ENCODE peak calls at places on chromosomes 3 and 15, in seven cellular contexts. N is spleen, O is endodermal cell, H is brain microvascular endothelial cell, J is left ventricle myocardium inferior, W is lower leg skin, G is astrocyte of the spinal cord. Q is an unnamed sample.

GRCh38 chr3:141738636-141739363 is 702 bp downstream of the RNF7 start:
- DNase-seq in J (no peak), W (no peak), G (peak), N (no peak), O (no peak), H (peak), Q (peak)

GRCh38 chr15:99706557-99707303 is 26.5 kb downstream of the LYSMD4 start:
- DNase-seq in W (no peak), H (no peak), J (no peak), G (no peak), N (no peak), O (no peak), Q (no peak)

GRCh38 chr3:46233194-46233593 is 9.1 kb upstream of the CCR3 start:
- DNase-seq in O (no peak), N (no peak), H (no peak), W (no peak), G (no peak), J (no peak), Q (no peak)

GRCh38 chr3:13023251-13024055 is 49.8 kb downstream of the IQSEC1 start:
- DNase-seq in H (no peak), W (no peak), N (peak), G (no peak), J (peak), O (no peak), Q (peak)

GRCh38 chr3:73419179-73419803 is 205.4 kb downstream of the PDZRN3 start:
- DNase-seq in H (no peak), N (no peak), W (no peak), O (peak), J (no peak), G (peak), Q (no peak)

GRCh38 chr3:126493731-126494130 is 18.0 kb upstream of the ZXDC start:
- DNase-seq in G (peak), J (no peak), N (peak), O (no peak), W (no peak), H (no peak), Q (no peak)

GRCh38 chr15:81341351-81341750 is 17.4 kb upstream of the STARD5 start:
- DNase-seq in G (no peak), H (no peak), O (no peak), N (no peak), J (no peak), W (no peak), Q (no peak)

GRCh38 chr15:89767411-89767915 is 8.7 kb upstream of the MESP2 start:
- DNase-seq in O (peak), G (no peak), N (peak), J (no peak), H (no peak), W (no peak), Q (no peak)

GRCh38 chr15:31078461-31078860 is 23.1 kb downstream of the TRPM1 start:
- DNase-seq in N (no peak), G (no peak), H (no peak), W (no peak), O (peak), J (no peak), Q (no peak)

DNA sequence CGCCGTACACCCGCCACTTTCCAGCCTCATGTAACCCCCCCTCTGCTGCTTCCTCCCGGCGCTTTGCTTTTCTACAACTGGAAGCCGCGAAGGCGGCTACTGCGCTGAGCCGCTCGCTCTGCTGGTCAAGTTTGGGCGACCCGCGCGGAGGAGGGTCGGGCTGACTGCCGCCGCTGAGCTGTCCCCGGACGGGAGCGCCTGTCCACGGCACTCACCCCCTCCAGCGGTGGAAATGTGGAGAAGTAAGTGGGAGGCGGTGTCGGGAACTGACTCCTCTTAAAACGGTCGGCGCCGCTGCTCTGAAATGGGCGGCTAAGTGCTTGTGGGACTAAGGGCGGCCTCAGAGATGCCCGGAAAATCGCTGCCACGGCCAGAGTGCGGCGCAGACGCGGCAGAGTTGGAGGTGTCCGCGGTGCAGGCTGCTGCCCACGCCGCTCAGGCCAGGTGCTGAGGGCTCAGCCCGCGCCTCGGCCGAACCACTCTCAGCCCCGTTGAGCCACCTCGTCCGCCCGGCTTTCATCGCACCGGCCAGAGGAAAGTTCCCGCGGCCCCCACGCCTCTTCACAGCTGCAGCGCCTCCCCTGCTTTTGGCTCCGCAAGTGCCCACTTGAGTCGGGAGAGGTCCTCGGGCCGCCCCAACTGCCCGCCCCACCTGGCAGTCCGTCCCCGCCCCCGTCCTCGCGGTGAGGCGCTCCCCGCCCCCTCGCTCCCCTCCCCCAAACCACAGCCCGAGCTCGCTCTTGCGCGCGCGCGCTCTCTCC is 394 bp upstream of the EPHA6 start:
- DNase-seq in N (peak), O (peak), W (no peak), H (peak), G (peak), J (peak), Q (peak)
- TF ChIP-seq CTCF in N (no peak), O (peak), W (no peak), H (peak), G (peak), J (no peak), Q (no peak)

GRCh38 chr15:101215681-101216080 is 36.2 kb downstream of the CHSY1 start:
- DNase-seq in H (no peak), N (no peak), O (no peak), W (no peak), J (no peak), G (no peak), Q (no peak)
- TF ChIP-seq CTCF in H (no peak), N (no peak), O (no peak), W (no peak), J (no peak), G (no peak), Q (no peak)

DNA sequence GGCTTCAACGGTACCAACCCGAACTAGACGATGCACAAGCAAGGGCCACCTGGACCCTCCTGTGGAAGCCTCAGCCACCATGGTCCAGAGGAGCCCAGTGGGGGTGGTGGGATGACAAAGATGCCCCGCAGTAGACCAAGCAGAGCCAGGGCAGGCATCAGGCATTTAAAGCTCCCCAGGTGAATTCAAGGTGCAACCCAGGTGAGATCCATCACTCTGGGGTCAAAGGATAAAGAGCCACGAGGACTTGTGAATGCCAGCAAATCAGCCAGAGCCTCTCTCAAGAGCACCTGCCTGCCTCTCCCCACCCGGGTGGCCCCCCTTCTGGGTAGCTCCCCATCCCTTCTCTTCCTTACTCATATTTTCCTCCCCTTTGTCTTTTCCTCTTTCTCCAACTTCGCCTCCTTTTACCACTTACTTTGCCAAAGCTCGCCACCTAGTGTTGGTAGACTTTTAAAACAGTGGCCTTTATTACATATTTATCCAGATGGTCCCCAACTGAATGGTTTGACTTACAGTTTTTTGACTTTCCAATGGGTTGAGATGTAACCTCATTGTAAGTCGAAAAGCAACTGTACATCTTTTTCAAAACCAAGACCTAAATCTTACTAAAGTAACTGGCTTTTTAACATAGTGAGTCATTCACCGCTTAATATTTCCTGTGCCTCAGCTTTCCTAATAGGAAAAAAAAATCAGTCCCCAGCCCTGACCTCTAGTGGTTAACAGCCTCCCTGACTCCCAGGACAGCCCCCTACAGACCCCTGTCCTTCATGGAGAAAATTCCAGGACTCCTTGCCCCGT is 18.8 kb downstream of the PLA2G4F start:
- DNase-seq in H (peak), J (no peak), N (peak), O (peak), W (peak), G (peak), Q (peak)
- TF ChIP-seq CTCF in H (peak), J (peak), N (peak), O (peak), W (no peak), G (peak), Q (peak)

DNA sequence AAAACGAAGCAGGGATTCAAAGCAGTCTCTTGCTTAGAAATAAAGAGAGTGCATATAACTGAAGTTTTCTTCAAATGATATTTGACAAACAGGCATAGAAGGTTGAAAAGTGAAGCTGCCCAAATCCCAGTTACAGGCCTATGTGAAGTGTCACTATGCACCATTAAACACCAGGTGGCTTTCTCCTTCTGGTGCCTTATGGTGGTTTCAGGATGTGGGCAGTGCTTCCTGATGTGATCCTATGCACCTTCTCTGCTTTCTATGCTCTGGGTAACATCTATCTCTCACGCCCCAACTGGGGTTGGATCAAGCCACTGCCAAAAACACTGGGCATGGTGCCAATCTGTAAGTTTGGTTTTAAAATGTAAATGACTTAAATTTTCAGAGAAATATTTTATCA is 744.7 kb downstream of the TUSC7 start:
- DNase-seq in N (no peak), H (no peak), O (peak), G (no peak), W (no peak), J (no peak), Q (no peak)
- TF ChIP-seq CTCF in N (no peak), H (no peak), O (peak), G (no peak), W (no peak), J (no peak), Q (no peak)

GRCh38 chr3:100802126-100802525 is 92.8 kb downstream of the TFG start:
- DNase-seq in H (peak), N (no peak), G (no peak), O (no peak), W (no peak), J (no peak), Q (no peak)

GRCh38 chr3:100797921-100798491 is 88.7 kb downstream of the TFG start:
- DNase-seq in H (no peak), J (no peak), O (no peak), G (no peak), W (no peak), N (no peak), Q (no peak)

DNA sequence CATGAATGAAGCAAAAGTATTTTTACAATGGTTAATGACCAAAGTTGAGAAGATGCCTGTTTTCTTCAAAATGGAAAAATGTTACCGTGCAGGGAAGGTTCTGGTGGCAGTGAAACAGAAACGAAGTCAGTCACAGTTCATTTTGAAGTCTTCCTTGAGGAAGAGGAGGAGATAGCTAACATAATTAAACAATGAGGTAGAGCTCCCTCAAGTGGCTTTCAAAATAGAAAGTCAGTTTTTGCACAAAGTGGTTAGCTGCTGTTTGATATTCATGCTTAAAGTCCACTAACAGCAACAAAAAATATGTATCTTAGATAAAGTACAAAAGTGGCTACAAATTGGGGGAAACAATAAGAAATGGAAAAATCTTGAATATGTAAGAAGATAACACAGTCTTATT is 87.3 kb downstream of the TFG start:
- DNase-seq in W (no peak), O (no peak), H (no peak), N (no peak), J (no peak), G (peak), Q (no peak)
- TF ChIP-seq CTCF in W (no peak), O (peak), H (peak), N (no peak), J (peak), G (peak), Q (peak)

DNA sequence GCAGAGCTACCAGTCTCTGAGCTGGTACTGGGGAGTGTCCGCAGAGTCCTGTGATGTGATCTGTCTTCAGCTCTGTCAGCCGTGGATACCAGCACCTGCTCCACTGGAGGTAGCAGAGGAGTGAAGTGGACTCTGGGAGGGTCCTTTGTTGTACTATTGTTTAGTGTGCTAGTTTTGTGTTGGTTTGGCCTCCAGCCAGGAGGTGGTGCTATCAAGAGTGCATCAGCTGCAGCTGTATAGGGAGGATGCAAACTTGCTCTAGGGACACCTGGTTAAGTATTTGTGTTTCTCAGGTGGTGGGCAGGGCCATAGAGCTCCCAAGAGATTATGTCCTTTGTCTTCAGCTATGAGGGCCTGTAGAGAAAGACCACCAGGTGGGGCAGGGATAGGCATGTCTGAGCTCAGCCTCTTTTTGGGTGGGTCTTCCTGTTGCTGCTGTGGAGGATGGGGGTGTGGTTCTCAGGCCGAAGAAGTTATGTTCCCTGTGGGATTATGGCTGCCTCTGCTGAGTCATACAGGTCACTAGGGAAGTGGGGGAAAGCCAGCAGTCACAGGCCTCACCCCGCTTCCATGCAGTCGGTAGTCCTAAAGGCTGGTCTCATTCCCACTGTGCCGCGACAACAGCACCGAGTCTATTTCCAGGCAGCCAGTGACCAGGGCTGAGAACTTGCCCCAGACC is 443.2 kb upstream of the TBL1XR1 start:
- DNase-seq in H (no peak), O (peak), G (no peak), N (no peak), W (no peak), J (no peak), Q (no peak)
- TF ChIP-seq CTCF in H (no peak), O (peak), G (no peak), N (no peak), W (no peak), J (no peak), Q (no peak)

DNA sequence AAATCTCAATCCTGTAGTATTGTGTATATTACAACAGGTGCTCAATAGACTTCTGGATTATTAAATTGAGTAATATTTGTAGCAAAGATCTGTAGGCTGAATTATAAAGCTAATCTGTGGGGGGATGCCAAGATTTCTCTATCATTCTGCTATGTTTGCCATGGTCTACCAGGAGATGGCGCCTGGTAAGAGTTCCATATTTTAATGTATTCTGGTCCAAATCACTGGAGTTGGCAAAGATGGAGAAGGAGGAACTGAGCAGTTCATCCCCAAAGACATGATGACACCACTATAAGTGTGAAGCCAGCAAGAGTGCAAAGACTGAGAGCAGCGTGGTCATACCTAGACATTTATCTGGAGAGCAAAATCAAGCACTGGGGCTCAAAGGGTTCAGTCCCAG is 340.8 kb upstream of the TPRG1 start:
- DNase-seq in J (no peak), N (no peak), O (no peak), H (no peak), G (no peak), W (no peak), Q (no peak)
- TF ChIP-seq CTCF in J (peak), N (no peak), O (peak), H (peak), G (peak), W (no peak), Q (peak)

GRCh38 chr15:74545776-74546656 is 5.0 kb downstream of the ARID3B start:
- DNase-seq in H (peak), J (peak), N (peak), W (peak), O (peak), G (peak), Q (peak)
- TF ChIP-seq CTCF in H (no peak), J (no peak), N (no peak), W (no peak), O (no peak), G (no peak), Q (no peak)

DNA sequence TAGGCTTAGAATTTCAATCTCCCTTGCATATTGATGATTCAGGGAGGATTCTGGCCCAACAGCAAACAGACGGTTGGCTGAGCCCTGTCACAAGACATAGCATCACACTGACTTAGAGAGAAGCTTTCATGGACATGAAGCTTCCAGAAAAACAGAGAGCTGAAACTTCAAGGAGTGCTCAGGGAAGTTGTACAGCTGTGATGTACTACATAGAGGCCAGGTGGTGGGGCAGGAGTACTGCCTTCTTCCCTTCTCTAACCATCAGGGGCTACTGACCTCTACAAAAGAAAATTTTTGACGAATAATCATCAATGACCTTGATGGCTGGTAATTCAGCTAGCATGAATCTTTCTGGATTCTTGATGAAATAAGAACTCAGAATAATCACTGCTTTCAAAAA is 378.5 kb downstream of the ERC2 start:
- DNase-seq in O (no peak), W (no peak), N (no peak), H (no peak), J (no peak), G (no peak), Q (no peak)
- TF ChIP-seq CTCF in O (peak), W (no peak), N (no peak), H (no peak), J (no peak), G (no peak), Q (no peak)